ENCODE peak calls at places on chromosomes 2 and 18, in seven cellular contexts. Z, D, J, V, B, G and Y are unnamed samples. For H3K4me1, the result is how much of the 10 kb centered on the place peaks cover.

GRCh38 chr2:174015428-174015827 is 50.3 kb upstream of the SP3 start:
- DNase-seq in Z (no peak), D (no peak), J (no peak), V (no peak), B (no peak), G (no peak), Y (no peak)

GRCh38 chr2:24359701-24360049 is 661 bp downstream of the ITSN2 start:
- DNase-seq in Z (peak), D (no peak), J (peak), V (no peak), B (peak), G (peak), Y (no peak)

GRCh38 chr2:189190696-189191095 is 11.1 kb upstream of the COL5A2 start:
- DNase-seq in Z (no peak), D (no peak), J (no peak), V (no peak), B (no peak), G (no peak), Y (no peak)

GRCh38 chr2:112480540-112481049 is 1.4 kb upstream of the TTL start:
- DNase-seq in Z (no peak), D (no peak), J (no peak), V (no peak), B (no peak), G (no peak), Y (no peak)

GRCh38 chr2:217371681-217372297 is 511.9 kb upstream of the TNP1 start:
- DNase-seq in Z (no peak), D (no peak), J (no peak), V (no peak), B (no peak), G (no peak), Y (no peak)

GRCh38 chr2:235542728-235543125 is 48.9 kb downstream of the AGAP1 start:
- DNase-seq in Z (peak), D (peak), J (no peak), V (no peak), B (no peak), G (no peak), Y (no peak)

GRCh38 chr2:23761638-23762037 is 165.3 kb downstream of the ATAD2B start:
- DNase-seq in Z (no peak), D (no peak), J (no peak), V (no peak), B (no peak), G (no peak), Y (no peak)

GRCh38 chr2:241893265-241893664 is 23.7 kb downstream of the RTP5 start:
- DNase-seq in Z (peak), D (no peak), J (peak), V (peak), B (no peak), G (no peak), Y (no peak)

GRCh38 chr18:10951631-10952544 is 197.5 kb downstream of the PIEZO2 start:
- DNase-seq in Z (no peak), D (no peak), J (no peak), V (no peak), B (no peak), G (no peak), Y (no peak)

GRCh38 chr2:9238927-9239326 is 32.3 kb downstream of the ASAP2 start:
- DNase-seq in Z (no peak), D (no peak), J (no peak), V (no peak), B (no peak), G (no peak), Y (no peak)

GRCh38 chr2:9236867-9237266 is 30.3 kb downstream of the ASAP2 start:
- DNase-seq in Z (no peak), D (no peak), J (no peak), V (no peak), B (no peak), G (no peak), Y (no peak)

GRCh38 chr2:9237831-9238230 is 31.2 kb downstream of the ASAP2 start:
- DNase-seq in Z (no peak), D (no peak), J (no peak), V (no peak), B (no peak), G (no peak), Y (no peak)

GRCh38 chr2:9240745-9241144 is 34.1 kb downstream of the ASAP2 start:
- DNase-seq in Z (no peak), D (no peak), J (no peak), V (no peak), B (no peak), G (no peak), Y (no peak)

DNA sequence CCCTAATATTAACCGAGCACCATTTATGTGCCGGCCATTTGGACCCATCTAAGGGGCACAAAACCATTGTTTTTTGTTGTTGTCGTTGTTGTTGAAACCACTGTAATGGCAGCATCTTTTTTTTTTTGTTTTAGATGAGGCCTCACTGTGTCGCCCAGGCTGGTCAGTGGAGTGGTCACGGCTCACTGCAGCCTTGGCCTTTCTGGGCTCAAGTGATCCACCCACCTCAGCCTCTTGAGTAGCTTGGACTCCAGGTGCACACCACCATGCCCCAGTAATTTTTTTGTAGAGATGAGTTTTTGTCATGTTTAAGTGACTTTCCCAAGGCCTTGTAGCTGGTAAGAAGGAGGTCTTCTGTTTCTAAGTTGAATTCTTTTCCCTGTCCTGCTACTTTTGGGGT is 33.0 kb downstream of the ASAP2 start:
- DNase-seq in Z (no peak), D (no peak), J (no peak), V (no peak), B (no peak), G (no peak), Y (no peak)
- H3K4me1 ChIP-seq in Z (under half), D (under half), J (under half), V (under half), B (under half), G (under half), Y (half or more)

DNA sequence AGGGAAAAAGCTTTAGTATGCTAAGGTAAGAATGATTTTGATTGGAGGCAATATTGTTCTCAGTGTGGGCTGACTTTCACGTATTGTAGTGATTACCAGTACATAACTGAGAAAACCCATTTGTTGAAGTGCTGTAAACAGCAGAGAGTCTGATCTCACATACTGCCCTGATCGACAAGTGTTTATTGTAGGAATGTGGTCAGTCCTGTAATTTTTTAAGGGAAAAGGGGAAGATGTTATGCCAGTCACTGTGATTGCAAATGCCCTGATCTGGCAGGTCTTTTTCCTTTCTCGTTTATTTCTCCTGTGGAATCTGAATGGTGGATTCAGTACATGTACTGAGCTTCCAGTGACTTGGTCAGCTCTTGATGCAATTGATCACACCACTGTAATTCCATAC is 11.5 kb downstream of the SPATS2L start:
- DNase-seq in Z (no peak), D (no peak), J (no peak), V (no peak), B (no peak), G (no peak), Y (no peak)
- H3K4me1 ChIP-seq in Z (under half), D (under half), J (under half), V (under half), B (under half), G (under half), Y (half or more)

GRCh38 chr2:212013656-212014055 is 524.9 kb downstream of the ERBB4 start:
- DNase-seq in Z (no peak), D (no peak), J (no peak), V (no peak), B (no peak), G (no peak), Y (no peak)
- H3K4me1 ChIP-seq in Z (under half), D (under half), J (under half), V (under half), B (under half), G (under half), Y (under half)

GRCh38 chr2:39779926-39780325 is 868 bp upstream of the THUMPD2 start:
- DNase-seq in Z (no peak), D (no peak), J (no peak), V (no peak), B (no peak), G (no peak), Y (no peak)

GRCh38 chr2:39778775-39779751 is at the start of gene THUMPD2:
- DNase-seq in Z (peak), D (no peak), J (peak), V (peak), B (peak), G (peak), Y (no peak)

GRCh38 chr2:39780825-39781600 is 2.0 kb upstream of the THUMPD2 start:
- DNase-seq in Z (no peak), D (no peak), J (no peak), V (no peak), B (peak), G (no peak), Y (no peak)

GRCh38 chr2:39781697-39782096 is 2.6 kb upstream of the THUMPD2 start:
- DNase-seq in Z (no peak), D (no peak), J (no peak), V (no peak), B (no peak), G (no peak), Y (no peak)

DNA sequence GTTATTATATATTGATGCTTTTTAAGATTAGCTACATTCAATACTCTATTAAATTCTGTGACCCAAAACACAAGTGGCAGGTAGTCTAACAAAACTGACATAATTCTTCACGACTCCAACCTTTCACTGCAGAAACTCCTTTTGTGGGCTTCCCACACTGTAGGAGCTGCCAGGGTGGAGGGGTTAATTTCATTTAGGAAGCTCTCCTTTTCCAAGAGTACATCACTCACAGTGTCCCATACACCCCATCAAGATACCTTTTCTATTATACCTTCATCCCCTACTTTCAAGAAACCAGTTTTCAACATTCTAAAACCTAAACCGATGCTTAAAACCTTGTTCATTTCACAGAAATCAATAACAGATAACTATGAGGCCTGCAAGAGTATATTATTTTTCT is 825 bp downstream of the THUMPD2 start:
- DNase-seq in Z (no peak), D (no peak), J (no peak), V (no peak), B (peak), G (no peak), Y (no peak)
- H3K4me1 ChIP-seq in Z (under half), D (under half), J (under half), V (under half), B (under half), G (under half), Y (under half)

GRCh38 chr2:109337221-109337620 is 208.2 kb downstream of the SH3RF3 start:
- DNase-seq in Z (no peak), D (no peak), J (no peak), V (no peak), B (no peak), G (no peak), Y (no peak)
- H3K4me1 ChIP-seq in Z (under half), D (under half), J (under half), V (under half), B (under half), G (under half), Y (under half)